ENCODE peak calls at places on chromosomes 16 and 17, in four cellular contexts. Q is AG09309, B is AG10803, X is PC-3. M is an unnamed sample.

GRCh38 chr17:6474906-6475305 is 30.7 kb downstream of the PIMREG start:
- DNase-seq in Q (no peak), B (no peak), X (no peak), M (no peak)

GRCh38 chr17:50169881-50170459 is 4.2 kb downstream of the SGCA start:
- DNase-seq in Q (no peak), B (no peak), X (no peak), M (no peak)

GRCh38 chr17:59155439-59156177 is at the start of gene PRR11:
- DNase-seq in Q (peak; percentile 100), B (peak; percentile 100), X (no peak), M (peak; percentile 100)

GRCh38 chr16:78973041-78973440 is 627.5 kb downstream of the MAF start:
- DNase-seq in Q (no peak), B (no peak), X (no peak), M (no peak)

GRCh38 chr16:88195021-88195581 is 187.7 kb upstream of the ZNF469 start:
- DNase-seq in Q (no peak), B (peak; percentile 73), X (no peak), M (no peak)

GRCh38 chr16:86631441-86631840 is 53.1 kb downstream of the FOXL1 start:
- DNase-seq in Q (no peak), B (no peak), X (peak; percentile 85), M (no peak)

GRCh38 chr17:32912218-32912897 is 15.6 kb upstream of the TMEM98 start:
- DNase-seq in Q (peak; percentile 41), B (peak; percentile 77), X (peak; percentile 72), M (no peak)

GRCh38 chr16:23999663-24000062 is 163.9 kb downstream of the PRKCB start:
- DNase-seq in Q (no peak), B (no peak), X (no peak), M (peak; percentile 58)

GRCh38 chr17:68937890-68938514 is 17.2 kb downstream of the ABCA8 start:
- DNase-seq in Q (no peak), B (no peak), X (no peak), M (no peak)

GRCh38 chr17:76957600-76958464 is 89.6 kb downstream of the MGAT5B start:
- DNase-seq in Q (no peak), B (peak; percentile 9), X (no peak), M (no peak)

GRCh38 chr16:54359086-54359485 is 72.5 kb upstream of the IRX3 start:
- DNase-seq in Q (no peak), B (no peak), X (no peak), M (no peak)

GRCh38 chr17:68698761-68699160 is 97.6 kb upstream of the FAM20A start:
- DNase-seq in Q (no peak), B (peak; percentile 42), X (no peak), M (no peak)

GRCh38 chr16:47037746-47038458 is 64.4 kb upstream of the DNAJA2 start:
- DNase-seq in Q (peak; percentile 17), B (peak; percentile 68), X (peak; percentile 75), M (peak; percentile 88)

GRCh38 chr17:21549107-21549687 is 143.1 kb upstream of the KCNJ18 start:
- DNase-seq in Q (peak; percentile 27), B (peak; percentile 63), X (peak; percentile 40), M (no peak)

GRCh38 chr16:3595521-3596021 is 15.8 kb downstream of the SLX4 start:
- DNase-seq in Q (no peak), B (no peak), X (no peak), M (no peak)

GRCh38 chr16:31880322-31880979 is 6.8 kb downstream of the ZNF267 start:
- DNase-seq in Q (no peak), B (peak; percentile 53), X (peak; percentile 52), M (peak; percentile 64)

GRCh38 chr17:46212634-46213435 is 19.6 kb upstream of the KANSL1 start:
- DNase-seq in Q (peak; percentile 75), B (peak; percentile 87), X (peak; percentile 77), M (peak; percentile 83)

GRCh38 chr17:81094744-81095607 is 60.0 kb downstream of the BAIAP2 start:
- DNase-seq in Q (peak; percentile 99), B (peak; percentile 100), X (peak; percentile 99), M (peak; percentile 76)

DNA sequence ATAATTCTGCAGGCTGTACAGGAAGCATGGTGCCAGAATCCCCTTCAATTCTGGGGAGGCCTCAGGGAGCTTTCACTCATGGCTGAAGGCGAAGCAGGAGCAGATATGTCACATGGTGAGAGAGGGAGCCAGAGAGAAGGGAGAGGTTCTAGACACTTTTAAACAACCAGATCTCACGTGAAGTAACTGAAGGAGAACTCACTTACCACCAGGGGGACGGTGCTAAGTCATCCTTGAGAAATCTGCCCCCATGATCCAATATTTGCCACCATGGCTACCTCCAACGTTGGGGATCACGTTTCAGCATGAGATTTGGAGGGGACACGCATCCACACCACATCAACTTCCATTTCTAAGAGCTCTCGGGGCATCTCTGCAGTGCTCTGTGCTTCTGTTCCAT is 37.4 kb upstream of the GNA13 start:
- DNase-seq in Q (no peak), B (no peak), X (no peak), M (no peak)
- H3K4me3 ChIP-seq in Q (no peak overlapping the region), B (no peak overlapping the region), X (no peak overlapping the region), M (no peak overlapping the region)

GRCh38 chr17:29045734-29046133 is 2.8 kb downstream of the PIPOX start:
- DNase-seq in Q (no peak), B (no peak), X (no peak), M (no peak)
- H3K4me3 ChIP-seq in Q (no peak overlapping the region), B (no peak overlapping the region), X (no peak overlapping the region), M (no peak overlapping the region)

GRCh38 chr16:67845291-67846062 is 1.3 kb upstream of the NUTF2 start:
- DNase-seq in Q (no peak), B (no peak), X (no peak), M (peak; percentile 34)
- H3K4me3 ChIP-seq in Q (peak overlapping the region; percentile 5), B (peak overlapping the region; percentile 88), X (peak overlapping the region; percentile 98), M (peak overlapping the region; percentile 67)

GRCh38 chr17:13601317-13601775 is 383 bp downstream of the HS3ST3A1 start:
- DNase-seq in Q (no peak), B (no peak), X (no peak), M (no peak)

GRCh38 chr17:13599168-13599577 is 2.6 kb downstream of the HS3ST3A1 start:
- DNase-seq in Q (no peak), B (no peak), X (no peak), M (no peak)

GRCh38 chr17:13599808-13600398 is 1.8 kb downstream of the HS3ST3A1 start:
- DNase-seq in Q (no peak), B (no peak), X (peak; percentile 38), M (no peak)

GRCh38 chr17:13601776-13602551 is at the start of gene HS3ST3A1:
- DNase-seq in Q (no peak), B (peak; percentile 85), X (peak; percentile 84), M (no peak)

DNA sequence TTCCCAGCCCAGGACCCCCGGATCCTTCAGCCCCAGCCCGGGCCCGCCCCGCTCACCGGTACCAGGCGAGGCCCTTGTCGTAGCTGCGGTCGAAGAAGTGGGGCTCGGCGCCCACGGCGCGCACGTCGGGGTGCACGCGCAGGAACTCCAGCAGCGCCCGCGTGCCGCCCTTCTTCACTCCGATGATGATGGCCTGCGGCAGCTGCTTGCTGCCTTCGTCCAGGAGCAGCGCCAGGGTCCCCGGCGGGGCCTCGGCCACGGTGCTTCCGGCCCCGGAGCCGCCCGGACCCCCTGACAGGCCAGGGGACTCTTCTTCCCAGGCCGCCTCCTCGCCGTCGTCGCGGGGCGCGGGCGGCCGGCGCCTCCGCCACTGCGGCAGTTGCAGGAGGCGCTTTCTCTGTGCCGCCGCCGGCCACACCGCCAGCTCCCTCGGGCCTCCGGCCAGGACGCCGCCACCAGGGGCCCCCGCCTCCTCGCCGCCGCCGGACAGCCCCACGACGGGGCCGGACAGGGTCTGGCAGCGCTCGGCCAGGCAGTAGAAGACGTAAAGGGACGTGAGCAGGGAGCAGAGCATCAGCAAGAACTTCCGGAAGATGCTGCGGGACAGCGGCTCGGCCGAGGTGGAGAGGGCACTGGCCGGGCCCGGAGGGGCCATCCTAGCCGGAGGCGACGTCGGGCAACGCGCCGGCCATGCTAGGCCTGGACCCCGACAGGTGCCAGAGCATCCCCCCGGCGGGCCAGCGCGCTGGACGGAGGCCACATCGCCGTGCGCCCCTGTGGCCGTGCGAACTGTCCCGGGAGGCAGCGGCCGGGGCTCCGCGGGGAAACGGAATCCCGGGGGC is 1.0 kb downstream of the HS3ST3A1 start:
- DNase-seq in Q (no peak), B (peak; percentile 50), X (no peak), M (no peak)
- H3K4me3 ChIP-seq in Q (peak overlapping the region; percentile 67), B (peak overlapping the region; percentile 87), X (peak overlapping the region; percentile 71), M (no peak overlapping the region)